ENCODE peak calls at places on chromosomes 6 and 20, in four cellular contexts. C, M, V and F are unnamed samples.

GRCh38 chr6:28303570-28303969 is 22.2 kb downstream of the PGBD1 start:
- DNase-seq in C (no peak), M (no peak), V (no peak), F (no peak)

GRCh38 chr6:118968416-118968815 is 33.5 kb upstream of the MCM9 start:
- DNase-seq in M (peak), C (no peak), V (peak), F (peak)

GRCh38 chr6:15008269-15008668 is 237.6 kb upstream of the JARID2 start:
- DNase-seq in C (no peak), V (no peak), M (no peak), F (no peak)

GRCh38 chr6:75084872-75085381 is 120.9 kb downstream of the COL12A1 start:
- DNase-seq in M (no peak), C (no peak), V (no peak), F (no peak)

GRCh38 chr20:2690718-2691117 is 1.9 kb upstream of the EBF4 start:
- DNase-seq in C (no peak), M (no peak), V (no peak), F (no peak)

GRCh38 chr6:130296854-130297253 is 69.0 kb upstream of the TMEM200A start:
- DNase-seq in C (no peak), V (peak), M (no peak), F (no peak)

GRCh38 chr20:62702886-62703852 is 5.5 kb upstream of the NTSR1 start:
- DNase-seq in M (peak), V (peak), C (peak), F (peak)

GRCh38 chr6:106114492-106114891 is 28.4 kb downstream of the PRDM1 start:
- DNase-seq in M (no peak), C (no peak), V (no peak), F (no peak)

GRCh38 chr20:46083531-46084061 is 6.2 kb downstream of the NCOA5 start:
- DNase-seq in M (no peak), C (no peak), V (no peak), F (no peak)

GRCh38 chr6:33718713-33719112 is 7.2 kb upstream of the UQCC2 start:
- DNase-seq in M (no peak), C (no peak), V (no peak), F (peak)

GRCh38 chr6:155274533-155274932 is 10.7 kb downstream of the CLDN20 start:
- DNase-seq in V (peak), C (no peak), M (no peak), F (no peak)

GRCh38 chr6:84462697-84463096 is 235.3 kb upstream of the CEP162 start:
- DNase-seq in V (peak), C (no peak), M (no peak), F (no peak)

GRCh38 chr6:28081486-28081751 is 1.1 kb downstream of the ZNF165 start:
- DNase-seq in V (no peak), M (peak), C (no peak), F (peak)

GRCh38 chr20:11716239-11716944 is 201.3 kb upstream of the BTBD3 start:
- DNase-seq in M (peak), V (peak), C (peak), F (peak)

GRCh38 chr6:4624726-4625125 is 151.5 kb upstream of the CDYL start:
- DNase-seq in V (no peak), M (no peak), C (no peak), F (no peak)

GRCh38 chr6:151161363-151161762 is 78.4 kb upstream of the AKAP12 start:
- DNase-seq in C (no peak), M (no peak), V (no peak), F (no peak)

GRCh38 chr6:76697585-76697984 is 625.1 kb upstream of the IMPG1 start:
- DNase-seq in C (no peak), V (peak), M (peak), F (no peak)

GRCh38 chr6:97026298-97026697 is 101.8 kb downstream of the KLHL32 start:
- DNase-seq in C (no peak), V (no peak), M (no peak), F (no peak)

GRCh38 chr6:127406122-127406521 is 53.1 kb downstream of the KIAA0408 start:
- DNase-seq in C (no peak), M (no peak), V (no peak), F (no peak)

GRCh38 chr6:82283771-82284420 is 36.4 kb upstream of the IBTK start:
- DNase-seq in V (no peak), C (no peak), M (no peak), F (no peak)

GRCh38 chr20:44616604-44616964 is 34.2 kb downstream of the PKIG start:
- DNase-seq in C (no peak), V (no peak), M (no peak), F (no peak)

GRCh38 chr6:112475083-112475482 is 128.0 kb downstream of the RFPL4B start:
- DNase-seq in M (no peak), C (no peak), V (no peak), F (no peak)

GRCh38 chr6:113674075-113674474 is 183.1 kb upstream of the MARCKS start:
- DNase-seq in V (no peak), C (no peak), M (no peak), F (no peak)

GRCh38 chr6:4961322-4962168 is 42.3 kb downstream of the RPP40 start:
- DNase-seq in V (no peak), C (no peak), M (no peak), F (no peak)

GRCh38 chr6:14286144-14286543 is 168.6 kb downstream of the CD83 start:
- DNase-seq in V (peak), C (peak), M (no peak), F (no peak)

GRCh38 chr6:162485464-162485863 is 242.1 kb downstream of the PRKN start:
- DNase-seq in M (no peak), C (no peak), V (no peak), F (no peak)

GRCh38 chr6:96520851-96521115 is 823 bp upstream of the UFL1 start:
- DNase-seq in M (no peak), V (no peak), C (no peak), F (no peak)

GRCh38 chr6:155224618-155225017 is 39.2 kb upstream of the CLDN20 start:
- DNase-seq in M (peak), V (peak), C (no peak), F (peak)

GRCh38 chr6:161837449-161837735 is 563.5 kb upstream of the AGPAT4 start:
- DNase-seq in V (no peak), C (no peak), M (no peak), F (no peak)